ENCODE peak calls at places on chromosomes 6 and 20, in four cellular contexts. H is right cardiac atrium, A is thyroid gland, B is sigmoid colon. N is an unnamed sample.

GRCh38 chr6:29792123-29793035 is 35.2 kb upstream of the HLA-G start:
- DNase-seq in A (peak; percentile 68), B (peak; percentile 84), H (peak; percentile 92), N (no peak)

GRCh38 chr6:4649728-4650127 is 126.5 kb upstream of the CDYL start:
- DNase-seq in B (no peak), H (no peak), A (no peak), N (no peak)

GRCh38 chr6:106324726-106325335 is 729 bp downstream of the ATG5 start:
- DNase-seq in H (no peak), B (no peak), A (no peak), N (no peak)

GRCh38 chr6:24431045-24431451 is 28.3 kb downstream of the MRS2 start:
- DNase-seq in A (peak; percentile 14), H (no peak), B (no peak), N (no peak)

GRCh38 chr6:151121900-151122299 is 117.9 kb upstream of the AKAP12 start:
- DNase-seq in B (peak; percentile 80), H (peak; percentile 82), A (peak; percentile 19), N (no peak)

GRCh38 chr20:10848810-10849370 is 175.1 kb upstream of the JAG1 start:
- DNase-seq in H (peak; percentile 61), A (no peak), B (peak; percentile 67), N (peak; percentile 92)

GRCh38 chr6:44531447-44532015 is 144.0 kb downstream of the CDC5L start:
- DNase-seq in A (no peak), H (no peak), B (no peak), N (no peak)

GRCh38 chr6:143248359-143248758 is 187.7 kb downstream of the AIG1 start:
- DNase-seq in B (no peak), A (no peak), H (no peak), N (no peak)

GRCh38 chr20:42739692-42740091 is 450.0 kb downstream of the PTPRT start:
- DNase-seq in A (no peak), B (no peak), H (no peak), N (no peak)

GRCh38 chr20:21708738-21709534 is 3.5 kb downstream of the PAX1 start:
- DNase-seq in B (no peak), H (no peak), A (no peak), N (no peak)

GRCh38 chr6:36113701-36114100 is 16.6 kb upstream of the MAPK13 start:
- DNase-seq in A (no peak), B (no peak), H (no peak), N (no peak)

GRCh38 chr6:27795697-27796494 is 116.3 kb downstream of the OR2B2 start:
- DNase-seq in H (no peak), B (no peak), A (peak; percentile 27), N (peak; percentile 45)

GRCh38 chr20:19583532-19584175 is 174.4 kb upstream of the RIN2 start:
- DNase-seq in A (peak; percentile 90), B (peak; percentile 80), H (peak; percentile 88), N (no peak)

GRCh38 chr6:71047401-71047800 is 90.5 kb upstream of the B3GAT2 start:
- DNase-seq in B (no peak), H (no peak), A (no peak), N (no peak)

GRCh38 chr20:44284032-44284431 is 27.0 kb downstream of the FITM2 start:
- DNase-seq in A (no peak), H (no peak), B (no peak), N (no peak)

GRCh38 chr6:36066817-36067216 is 39.2 kb downstream of the MAPK14 start:
- DNase-seq in B (no peak), H (no peak), A (no peak), N (no peak)

GRCh38 chr20:32979201-32979998 is 24.8 kb downstream of the SUN5 start:
- DNase-seq in B (peak; percentile 2), H (no peak), A (no peak), N (no peak)

GRCh38 chr20:51456511-51457280 is 85.8 kb downstream of the NFATC2 start:
- DNase-seq in A (peak; percentile 100), B (peak; percentile 98), H (peak; percentile 99), N (peak; percentile 95)
- H3K4me3 ChIP-seq in A (no peak overlapping the region), B (no peak overlapping the region), H (no peak overlapping the region), N (no peak overlapping the region)

DNA sequence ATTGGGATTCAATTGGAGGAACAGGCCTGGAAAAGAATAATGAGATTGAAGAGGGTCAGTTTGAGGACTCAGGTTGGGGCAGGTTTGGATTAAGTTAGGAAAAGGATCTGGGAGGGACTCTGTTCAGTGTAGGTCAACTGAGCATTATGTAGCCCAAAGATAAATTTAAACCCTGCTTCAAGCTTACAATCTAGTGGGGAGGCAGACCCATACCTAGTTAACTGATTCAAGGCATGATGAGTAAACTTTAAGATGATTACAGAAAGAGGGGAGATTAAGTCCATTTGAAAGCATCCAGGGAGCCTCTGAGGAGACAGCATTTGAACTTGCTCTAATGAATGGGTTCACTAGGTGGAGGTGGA is 11.4 kb upstream of the LTA start:
- DNase-seq in B (no peak), H (no peak), A (no peak), N (no peak)
- H3K4me3 ChIP-seq in B (no peak overlapping the region), H (no peak overlapping the region), A (no peak overlapping the region), N (no peak overlapping the region)

DNA sequence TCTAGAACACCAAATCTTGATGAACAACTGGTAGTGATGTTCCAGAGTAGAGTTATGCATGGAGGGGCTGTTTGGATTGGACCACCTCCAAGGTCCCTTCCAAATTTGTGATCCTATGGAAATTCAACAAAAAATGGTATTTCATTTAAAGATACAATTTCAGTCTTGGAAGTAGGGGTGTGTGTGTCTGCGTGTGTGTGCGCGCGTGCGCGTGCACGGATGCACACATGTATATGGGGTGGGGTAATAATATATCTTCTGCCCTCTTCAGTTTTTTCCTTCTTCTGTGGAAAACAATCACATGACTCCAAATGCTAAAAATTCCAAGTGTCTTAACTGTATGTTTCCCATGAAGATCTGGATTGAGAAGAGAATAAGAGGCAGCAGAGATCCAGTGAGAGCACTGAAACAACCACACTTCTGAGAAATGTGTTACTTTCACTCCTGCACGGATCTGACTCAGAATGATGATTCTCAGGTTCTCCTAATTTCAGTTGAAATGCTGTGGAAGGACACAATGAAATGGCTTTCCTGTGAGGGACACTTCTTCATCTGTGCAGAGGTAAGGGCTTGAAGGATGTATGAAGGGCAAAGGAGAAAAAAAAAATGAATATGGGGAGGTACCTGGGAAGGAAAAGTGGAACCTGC is 10.6 kb upstream of the IL17F start:
- DNase-seq in A (no peak), B (no peak), H (no peak), N (no peak)
- H3K4me3 ChIP-seq in A (no peak overlapping the region), B (no peak overlapping the region), H (no peak overlapping the region), N (no peak overlapping the region)

GRCh38 chr6:42009844-42010184 is 40.5 kb upstream of the TAF8 start:
- DNase-seq in H (no peak), B (no peak), A (no peak), N (no peak)

GRCh38 chr6:42012501-42013133 is 37.7 kb upstream of the TAF8 start:
- DNase-seq in A (no peak), B (no peak), H (no peak), N (no peak)

GRCh38 chr6:42010185-42010872 is 40.0 kb upstream of the TAF8 start:
- DNase-seq in A (peak; percentile 47), H (no peak), B (no peak), N (peak; percentile 53)

GRCh38 chr6:42013134-42013516 is 37.2 kb upstream of the TAF8 start:
- DNase-seq in B (no peak), H (no peak), A (no peak), N (no peak)

GRCh38 chr6:42010909-42011308 is 39.4 kb upstream of the TAF8 start:
- DNase-seq in A (no peak), H (no peak), B (no peak), N (no peak)
- H3K4me3 ChIP-seq in A (no peak overlapping the region), H (no peak overlapping the region), B (no peak overlapping the region), N (no peak overlapping the region)

GRCh38 chr20:53608456-53609413 is 15.1 kb upstream of the ZNF217 start:
- DNase-seq in H (peak; percentile 80), B (no peak), A (no peak), N (no peak)
- H3K4me3 ChIP-seq in H (no peak overlapping the region), B (no peak overlapping the region), A (no peak overlapping the region), N (no peak overlapping the region)

DNA sequence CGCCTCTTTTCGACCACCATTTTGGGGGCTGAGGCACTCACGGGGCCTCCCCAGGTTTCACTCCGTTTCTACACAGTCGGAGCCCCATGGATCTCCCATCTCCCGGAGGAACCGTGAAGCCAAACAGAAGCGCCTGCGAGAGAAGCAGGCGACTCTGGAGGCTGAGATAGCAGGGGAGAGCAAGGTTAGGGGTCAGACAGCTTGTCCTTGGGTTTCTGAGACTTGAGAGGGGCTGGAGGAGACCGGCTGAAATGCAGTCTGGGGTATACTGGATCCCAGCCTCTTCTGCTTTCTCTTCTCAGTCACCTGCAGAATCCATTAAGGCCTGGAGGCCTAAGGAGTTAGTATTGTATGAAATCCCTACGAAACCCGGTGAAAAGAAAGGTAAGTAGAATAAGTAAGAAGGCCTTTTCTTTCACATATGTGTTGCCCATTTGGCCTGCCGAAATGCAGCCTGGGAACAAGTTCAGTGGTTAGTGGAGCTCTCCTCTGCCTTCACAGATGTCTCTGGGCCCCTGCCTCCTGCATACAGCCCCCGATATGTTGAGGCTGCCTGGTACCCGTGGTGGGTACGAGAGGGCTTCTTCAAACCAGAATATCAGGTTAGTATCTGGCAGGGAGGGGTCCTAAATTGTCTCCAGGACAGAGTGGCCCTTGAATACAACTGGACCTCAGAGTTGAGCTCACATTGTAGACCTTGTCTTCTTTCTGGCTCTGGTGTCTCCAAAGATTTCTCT is 984 bp downstream of the VARS2 start:
- DNase-seq in B (no peak), A (no peak), H (peak; percentile 42), N (no peak)
- H3K4me3 ChIP-seq in B (peak overlapping the region; percentile 52), A (no peak overlapping the region), H (peak overlapping the region; percentile 37), N (peak overlapping the region; percentile 53)

GRCh38 chr6:14476793-14477531 is 359.4 kb downstream of the CD83 start:
- DNase-seq in A (peak; percentile 31), B (peak; percentile 96), H (peak; percentile 78), N (peak; percentile 91)
- H3K4me3 ChIP-seq in A (no peak overlapping the region), B (peak overlapping the region; percentile 14), H (no peak overlapping the region), N (peak overlapping the region; percentile 31)

DNA sequence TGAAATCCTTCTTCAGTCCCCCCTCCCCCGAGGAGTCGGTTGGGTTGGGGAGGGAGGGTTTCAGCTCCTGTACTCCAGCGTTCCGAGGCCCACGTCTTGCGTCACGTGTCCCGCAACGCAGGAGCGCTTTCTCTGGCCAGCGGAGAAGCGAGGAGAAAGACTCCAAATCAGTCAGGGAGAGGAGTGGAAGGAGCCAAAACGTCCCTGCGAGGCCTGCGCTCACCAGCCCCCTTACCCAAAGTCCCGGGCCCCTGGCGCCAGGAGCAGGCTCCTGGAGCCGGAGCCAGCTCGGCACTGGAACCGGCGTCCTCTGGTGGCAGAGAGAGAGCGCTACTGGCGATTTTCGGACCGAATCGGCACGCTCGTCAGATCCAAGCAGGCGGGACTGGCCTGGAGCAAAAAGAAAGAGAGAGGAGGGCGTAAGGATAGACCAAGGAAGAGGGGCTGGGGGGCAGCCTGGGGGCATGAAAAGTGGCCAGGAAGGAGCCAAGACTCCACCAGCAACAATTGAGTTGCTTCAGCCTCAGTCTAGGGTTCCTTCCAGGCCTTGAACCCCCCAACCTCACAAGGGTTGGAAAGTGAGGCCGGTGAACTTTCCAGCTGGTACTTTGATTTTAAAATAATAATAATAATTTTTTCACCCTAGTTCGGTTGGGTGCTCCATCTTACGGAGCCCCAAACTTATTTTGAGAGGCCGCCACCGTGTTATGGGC is at the start of gene GNAS:
- DNase-seq in B (no peak), H (peak; percentile 88), A (peak; percentile 70), N (peak; percentile 14)
- H3K4me3 ChIP-seq in B (peak within 1 kb of the TSS; percentile 45), H (peak within 1 kb of the TSS; percentile 39), A (no peak within 1 kb of the TSS), N (peak within 1 kb of the TSS; percentile 69)